ENCODE peak calls at places on chromosomes 7 and 10, in six cellular contexts. M is K562, D is A549, T is upper lobe of left lung, E is GM12878, I is HepG2. J is an unnamed sample. For H3K4me1, the result is how much of the 10 kb centered on the place peaks cover.

GRCh38 chr10:51683031-51683830 is 16.2 kb downstream of the CSTF2T start:
- ATAC-seq in M (no peak), D (no peak), T (no peak), E (peak), I (no peak), J (no peak)

GRCh38 chr10:14560794-14561765 is 213.6 kb downstream of the FAM107B start:
- ATAC-seq in M (no peak), D (no peak), T (no peak), E (peak), I (no peak), J (no peak)

GRCh38 chr7:46695045-46695708 is 774.1 kb upstream of the IGFBP3 start:
- ATAC-seq in M (no peak), D (no peak), T (no peak), E (peak), I (peak), J (no peak)

GRCh38 chr7:8114175-8114574 is 145.6 kb downstream of the GLCCI1 start:
- ATAC-seq in M (no peak), D (no peak), T (no peak), E (peak), I (no peak), J (no peak)

GRCh38 chr10:53115660-53116059 is 343.1 kb upstream of the MBL2 start:
- ATAC-seq in M (no peak), D (no peak), T (no peak), E (no peak), I (no peak), J (no peak)

GRCh38 chr10:10977231-10977956 is 40.3 kb upstream of the CELF2 start:
- ATAC-seq in M (no peak), D (no peak), T (no peak), E (no peak), I (no peak), J (peak)

GRCh38 chr10:101358706-101359300 is 4.8 kb downstream of the BTRC start:
- ATAC-seq in M (no peak), D (no peak), T (no peak), E (no peak), I (no peak), J (no peak)

GRCh38 chr7:106561151-106561550 is 99.8 kb downstream of the CCDC71L start:
- ATAC-seq in M (no peak), D (no peak), T (no peak), E (peak), I (no peak), J (no peak)

GRCh38 chr10:86829472-86829871 is 73.1 kb downstream of the BMPR1A start:
- ATAC-seq in M (no peak), D (no peak), T (no peak), E (no peak), I (no peak), J (no peak)

GRCh38 chr7:50212666-50213621 is 91.6 kb upstream of the IKZF1 start:
- ATAC-seq in M (peak), D (no peak), T (peak), E (peak), I (no peak), J (peak)

GRCh38 chr10:96287392-96288105 is 16.2 kb upstream of the BLNK start:
- ATAC-seq in M (no peak), D (peak), T (peak), E (peak), I (peak), J (no peak)

GRCh38 chr10:125926247-125926646 is 29.9 kb downstream of the FANK1 start:
- ATAC-seq in M (no peak), D (no peak), T (peak), E (no peak), I (no peak), J (no peak)

GRCh38 chr7:103695496-103695895 is 249.5 kb upstream of the SLC26A5 start:
- ATAC-seq in M (no peak), D (no peak), T (no peak), E (no peak), I (no peak), J (no peak)

GRCh38 chr10:108095932-108096925 is 931.7 kb upstream of the SORCS1 start:
- ATAC-seq in M (no peak), D (no peak), T (peak), E (no peak), I (no peak), J (no peak)

GRCh38 chr7:139942686-139943085 is 113.6 kb downstream of the TBXAS1 start:
- ATAC-seq in M (no peak), D (no peak), T (no peak), E (no peak), I (no peak), J (no peak)

GRCh38 chr10:73225518-73225917 is 21.5 kb downstream of the DNAJC9 start:
- ATAC-seq in M (peak), D (no peak), T (no peak), E (no peak), I (no peak), J (no peak)

DNA sequence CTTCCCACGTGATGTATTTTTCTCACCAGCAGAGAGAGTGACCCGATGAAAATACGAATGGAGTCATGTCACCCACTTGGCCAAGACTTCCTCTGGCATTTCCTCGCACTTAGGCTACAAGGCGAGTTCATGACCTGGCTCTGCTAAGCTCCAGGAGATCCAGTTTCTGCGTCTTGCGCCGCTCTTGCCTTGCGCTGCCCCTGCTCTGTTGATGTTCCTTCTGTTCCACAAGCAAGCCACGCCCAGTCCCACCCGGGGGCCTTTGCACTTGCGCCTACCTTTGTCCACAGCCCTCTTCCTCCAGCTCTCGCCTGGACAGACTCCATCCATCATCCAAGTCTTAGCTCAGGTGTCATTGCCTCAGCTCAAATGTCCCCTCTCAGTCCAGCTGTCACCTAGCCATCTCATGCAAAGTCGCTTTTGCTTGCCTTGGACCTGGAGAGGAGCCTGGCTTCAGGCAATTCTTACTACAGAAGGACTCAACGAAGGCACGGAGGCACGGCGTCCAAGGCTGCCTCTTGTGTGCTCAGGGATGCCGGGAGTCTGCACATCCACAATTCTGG is 116.4 kb upstream of the SHH start:
- ATAC-seq in M (no peak), D (peak), T (no peak), E (no peak), I (no peak), J (no peak)
- H3K4me1 ChIP-seq in M (under half), D (under half), T (under half), E (under half), I (under half), J (under half)

DNA sequence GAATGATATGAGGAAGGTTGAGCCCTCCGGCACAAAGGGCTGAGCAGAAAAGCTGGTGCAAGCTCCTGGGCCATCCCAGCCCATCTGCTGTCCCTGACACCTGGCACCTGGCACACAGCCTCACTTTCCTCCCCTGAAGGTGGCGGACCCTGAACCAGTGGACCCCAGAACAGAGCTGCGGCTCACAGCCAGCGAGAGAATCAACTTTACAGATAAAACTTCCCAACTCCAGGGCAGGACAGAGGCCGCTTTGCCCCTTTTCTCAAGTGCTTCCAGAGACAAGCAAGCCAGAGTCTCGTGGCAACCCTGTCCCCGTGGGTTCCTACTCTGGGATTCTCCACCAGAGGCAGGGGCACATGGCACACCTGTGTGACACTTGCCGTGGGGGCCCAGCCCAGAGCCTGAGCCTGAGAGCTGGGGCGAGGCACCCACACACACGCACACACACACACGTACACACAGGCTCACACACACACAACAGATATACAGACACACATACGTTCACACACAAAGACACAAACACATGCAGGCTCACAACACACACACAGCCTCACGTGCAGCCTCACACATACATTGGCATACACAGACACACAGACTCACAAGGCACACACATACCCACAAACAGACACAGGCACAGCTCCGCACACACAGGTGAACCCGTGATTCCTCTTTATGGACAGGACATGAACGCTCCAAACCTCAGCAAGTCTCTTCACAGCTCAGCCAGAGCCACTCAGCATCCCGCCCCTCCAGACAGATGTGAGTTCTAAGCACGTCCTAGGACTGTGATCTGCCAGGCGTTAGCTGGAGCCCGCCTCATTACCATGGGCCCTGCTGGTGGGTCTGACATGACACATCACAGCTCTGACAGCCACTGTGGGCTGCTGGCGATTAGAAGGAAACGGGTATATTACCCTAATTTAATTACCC is 176.9 kb upstream of the PPP2R2D start:
- ATAC-seq in M (no peak), D (no peak), T (no peak), E (no peak), I (peak), J (no peak)
- TF ChIP-seq EP300 in M (no peak), D (no peak), T (no peak), E (no peak), I (no peak), J (no peak)

GRCh38 chr10:103836776-103837344 is 18.5 kb downstream of the SH3PXD2A start:
- ATAC-seq in M (no peak), D (no peak), T (no peak), E (no peak), I (no peak), J (no peak)

GRCh38 chr10:103833731-103834365 is 21.5 kb downstream of the SH3PXD2A start:
- ATAC-seq in M (no peak), D (peak), T (no peak), E (no peak), I (peak), J (peak)

GRCh38 chr10:103834436-103835095 is 20.8 kb downstream of the SH3PXD2A start:
- ATAC-seq in M (no peak), D (no peak), T (no peak), E (no peak), I (no peak), J (peak)

GRCh38 chr10:103836273-103836672 is 19.1 kb downstream of the SH3PXD2A start:
- ATAC-seq in M (no peak), D (no peak), T (no peak), E (no peak), I (no peak), J (no peak)

DNA sequence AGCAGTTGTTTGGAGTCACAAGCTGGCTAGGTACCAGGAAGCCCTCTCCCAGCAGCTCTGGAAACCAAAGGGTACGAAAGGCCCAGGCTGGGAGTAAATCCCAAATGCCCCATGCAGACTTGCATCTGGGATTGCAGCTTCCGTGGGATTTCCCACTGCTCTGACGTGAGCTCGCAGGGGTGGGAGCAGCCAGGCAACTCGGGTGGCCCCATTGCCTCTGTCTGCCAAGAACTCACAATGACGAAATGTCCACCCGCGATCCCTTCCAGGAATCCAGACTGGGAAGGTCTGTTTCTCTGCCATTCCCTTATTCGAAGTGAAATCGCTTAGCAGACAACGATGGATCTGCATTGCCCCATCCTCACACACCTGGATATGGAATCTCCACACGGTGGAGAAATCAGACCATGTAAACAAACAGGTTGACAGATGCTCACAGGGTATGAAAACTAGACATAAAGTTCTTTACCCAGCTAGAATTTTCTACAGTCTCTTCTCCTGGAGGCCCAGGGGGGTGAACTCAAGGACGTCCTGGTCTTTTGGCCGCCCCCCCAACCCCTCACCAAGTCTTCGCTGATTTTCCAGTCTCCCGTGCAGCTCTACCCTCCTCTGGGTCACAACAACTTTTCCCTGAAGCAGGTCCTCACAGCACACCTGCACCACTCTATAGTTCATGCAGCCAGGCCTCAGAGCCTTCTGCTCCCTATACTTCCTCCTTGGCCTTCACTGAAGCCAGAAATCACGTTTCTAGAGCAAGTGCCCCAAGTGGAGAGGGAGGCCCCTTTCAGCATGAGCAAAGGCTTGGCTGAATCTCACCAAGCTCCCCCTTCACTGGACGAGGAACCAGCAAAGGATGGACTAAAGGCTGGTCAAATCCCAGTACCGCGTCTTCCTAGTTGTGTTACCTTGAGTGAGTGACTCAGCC is 20.0 kb downstream of the SH3PXD2A start:
- ATAC-seq in M (no peak), D (peak), T (peak), E (no peak), I (no peak), J (peak)
- H3K4me1 ChIP-seq in M (under half), D (under half), T (under half), E (under half), I (half or more), J (under half)

DNA sequence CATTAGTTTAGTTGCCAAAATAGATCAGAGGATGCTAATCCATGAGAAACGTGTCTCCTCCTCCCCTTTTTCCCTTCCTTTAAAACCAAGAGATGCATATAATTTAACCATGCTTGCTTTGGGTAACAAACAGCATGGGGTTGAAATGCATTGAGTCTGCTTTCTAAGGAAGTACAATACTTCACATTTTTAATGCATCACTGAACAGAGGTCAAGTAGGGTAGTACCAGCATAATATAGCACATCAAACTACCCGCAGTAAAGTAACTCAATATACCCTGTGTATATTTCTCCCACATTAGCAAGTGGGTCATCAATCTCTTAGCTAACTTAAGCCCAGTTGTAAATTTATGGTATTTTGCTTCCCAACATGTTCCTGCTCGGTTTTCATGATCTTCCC is 239.3 kb upstream of the SEMA3C start:
- ATAC-seq in M (no peak), D (no peak), T (no peak), E (no peak), I (no peak), J (no peak)
- TF ChIP-seq EP300 in M (no peak), D (no peak), T (no peak), E (no peak), I (no peak), J (no peak)

DNA sequence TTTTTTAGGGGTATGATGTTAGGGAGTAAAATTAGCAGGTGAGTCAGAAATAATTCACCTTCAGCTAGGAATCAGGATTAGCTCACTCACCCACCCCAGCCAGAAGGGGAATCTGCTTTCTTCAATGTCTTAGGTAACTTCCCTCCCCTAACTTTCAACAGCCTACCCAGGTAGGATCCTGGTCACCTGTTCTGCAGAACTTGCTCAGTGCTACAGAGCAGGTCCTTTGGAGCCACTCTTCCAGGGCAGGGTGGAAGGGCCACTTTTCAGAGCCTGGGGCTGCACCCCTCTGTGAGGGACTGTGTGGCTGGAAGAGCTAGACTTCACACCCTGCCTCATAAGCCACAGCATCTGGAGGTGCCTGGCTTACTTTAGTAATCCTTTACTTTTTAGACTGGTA is 58.1 kb downstream of the SHH start:
- ATAC-seq in M (no peak), D (peak), T (peak), E (no peak), I (peak), J (no peak)
- H3K4me1 ChIP-seq in M (under half), D (under half), T (under half), E (under half), I (under half), J (under half)

GRCh38 chr7:69942557-69942956 is 344.3 kb downstream of the AUTS2 start:
- ATAC-seq in M (no peak), D (no peak), T (no peak), E (no peak), I (no peak), J (no peak)
- TF ChIP-seq EP300 in M (no peak), D (no peak), T (no peak), E (no peak), I (no peak), J (no peak)

GRCh38 chr10:72010234-72010992 is 46.2 kb downstream of the CHST3 start:
- ATAC-seq in M (no peak), D (no peak), T (no peak), E (no peak), I (no peak), J (no peak)
- H3K4me1 ChIP-seq in M (under half), D (under half), T (under half), E (under half), I (under half), J (half or more)

GRCh38 chr7:9302436-9302835 is 869.0 kb downstream of the NXPH1 start:
- ATAC-seq in M (no peak), D (no peak), T (no peak), E (no peak), I (no peak), J (no peak)
- TF ChIP-seq EP300 in M (no peak), D (no peak), T (no peak), E (no peak), I (no peak), J (no peak)

GRCh38 chr7:158815046-158815445 is 14.3 kb downstream of the ESYT2 start:
- ATAC-seq in M (no peak), D (no peak), T (no peak), E (no peak), I (no peak), J (no peak)

GRCh38 chr7:158818325-158819213 is 10.7 kb downstream of the ESYT2 start:
- ATAC-seq in M (peak), D (peak), T (peak), E (peak), I (peak), J (peak)

GRCh38 chr7:158816271-158816670 is 13.0 kb downstream of the ESYT2 start:
- ATAC-seq in M (no peak), D (no peak), T (no peak), E (no peak), I (no peak), J (no peak)

GRCh38 chr7:158815471-158816128 is 13.7 kb downstream of the ESYT2 start:
- ATAC-seq in M (no peak), D (no peak), T (no peak), E (no peak), I (no peak), J (no peak)

GRCh38 chr7:158816995-158817394 is 12.3 kb downstream of the ESYT2 start:
- ATAC-seq in M (no peak), D (no peak), T (peak), E (no peak), I (no peak), J (no peak)
- H3K4me1 ChIP-seq in M (half or more), D (half or more), T (half or more), E (under half), I (half or more), J (under half)

J was measured in gastroesophageal sphincter.